ENCODE peak calls at places on chromosomes 7 and 10, in nine cellular contexts. G, B, T, X, J, U, L, F and N are unnamed samples.

GRCh38 chr7:26334171-26334570 is 42.5 kb downstream of the SNX10 start:
- DNase-seq in G (no peak), B (no peak), T (no peak), X (no peak), J (no peak), U (no peak), L (no peak), F (no peak), N (no peak)

GRCh38 chr7:132345730-132346129 is 230.5 kb downstream of the PLXNA4 start:
- DNase-seq in G (no peak), B (no peak), T (no peak), X (no peak), J (no peak), U (no peak), L (no peak), F (no peak), N (no peak)

GRCh38 chr10:46216836-46217748 is 69.7 kb upstream of the ANTXRL start:
- DNase-seq in G (no peak), B (no peak), T (no peak), X (peak; percentile 87), J (peak; percentile 50), U (no peak), L (peak; percentile 74), F (peak; percentile 20), N (no peak)

GRCh38 chr10:76408646-76409045 is 977.2 kb downstream of the LRMDA start:
- DNase-seq in G (no peak), B (no peak), T (no peak), X (no peak), J (no peak), U (no peak), L (no peak), F (no peak), N (no peak)

GRCh38 chr10:62681211-62681940 is 123.1 kb upstream of the ADO start:
- DNase-seq in G (peak; percentile 58), B (no peak), T (no peak), X (peak; percentile 15), J (no peak), U (no peak), L (peak; percentile 96), F (no peak), N (no peak)

GRCh38 chr7:105352018-105352612 is 36.6 kb downstream of the SRPK2 start:
- DNase-seq in G (peak; percentile 29), B (peak; percentile 24), T (no peak), X (peak; percentile 86), J (peak; percentile 89), U (peak; percentile 77), L (peak; percentile 97), F (peak; percentile 81), N (no peak)

GRCh38 chr10:71749396-71749795 is 23.9 kb downstream of the VSIR start:
- DNase-seq in G (no peak), B (no peak), T (no peak), X (no peak), J (no peak), U (no peak), L (peak; percentile 12), F (no peak), N (no peak)

GRCh38 chr7:149864751-149865150 is 9.0 kb upstream of the ATP6V0E2 start:
- DNase-seq in G (no peak), B (no peak), T (no peak), X (no peak), J (no peak), U (no peak), L (no peak), F (no peak), N (no peak)

GRCh38 chr10:66234872-66235271 is 691.0 kb upstream of the LRRTM3 start:
- DNase-seq in G (no peak), B (no peak), T (no peak), X (peak; percentile 57), J (no peak), U (no peak), L (no peak), F (peak; percentile 24), N (no peak)

GRCh38 chr10:84574101-84574500 is 245.7 kb downstream of the CCSER2 start:
- DNase-seq in G (no peak), B (peak; percentile 16), T (no peak), X (peak; percentile 9), J (no peak), U (no peak), L (no peak), F (peak; percentile 6), N (no peak)

GRCh38 chr7:16926283-16926682 is 44.5 kb upstream of the AGR3 start:
- DNase-seq in G (no peak), B (no peak), T (no peak), X (peak; percentile 64), J (no peak), U (no peak), L (peak; percentile 39), F (peak; percentile 66), N (peak; percentile 72)

GRCh38 chr10:25901199-25901598 is 32.8 kb upstream of the MYO3A start:
- DNase-seq in G (no peak), B (no peak), T (no peak), X (no peak), J (no peak), U (no peak), L (no peak), F (no peak), N (no peak)

GRCh38 chr7:20748853-20749252 is 37.8 kb downstream of the SP8 start:
- DNase-seq in G (no peak), B (no peak), T (no peak), X (no peak), J (no peak), U (no peak), L (no peak), F (no peak), N (no peak)

GRCh38 chr7:113959910-113960309 is 41.1 kb upstream of the PPP1R3A start:
- DNase-seq in G (no peak), B (no peak), T (no peak), X (no peak), J (no peak), U (no peak), L (no peak), F (no peak), N (no peak)